ENCODE peak calls at places on chromosomes 6 and 20, in seven cellular contexts. One of them, this sample, is unnamed.

GRCh38 chr6:85285146-85285545 is 164.7 kb upstream of the NT5E start:
- DNase-seq in NCI-H748 treated with DMSO at 0.1 percent for 48 hours: no peak
- DNase-seq in T-helper 2 cell: no peak
- DNase-seq in GM04504: no peak
- DNase-seq in BJ: no peak
- DNase-seq in progenitor cell of endocrine pancreas: no peak
- DNase-seq in transverse colon: no peak
- DNase-seq in this sample: no peak

GRCh38 chr6:44480097-44480539 is 92.6 kb downstream of the CDC5L start:
- DNase-seq in transverse colon: no peak
- DNase-seq in BJ: no peak
- DNase-seq in GM04504: no peak
- DNase-seq in NCI-H748 treated with DMSO at 0.1 percent for 48 hours: no peak
- DNase-seq in T-helper 2 cell: no peak
- DNase-seq in progenitor cell of endocrine pancreas: no peak
- DNase-seq in this sample: no peak

GRCh38 chr6:137873273-137873762 is 6.3 kb downstream of the TNFAIP3 start:
- DNase-seq in progenitor cell of endocrine pancreas: no peak
- DNase-seq in T-helper 2 cell: peak; percentile 66
- DNase-seq in GM04504: no peak
- DNase-seq in NCI-H748 treated with DMSO at 0.1 percent for 48 hours: no peak
- DNase-seq in transverse colon: peak; percentile 86
- DNase-seq in BJ: peak; percentile 71
- DNase-seq in this sample: peak; percentile 50

GRCh38 chr6:75802366-75802765 is 53.3 kb downstream of the MYO6 start:
- DNase-seq in GM04504: no peak
- DNase-seq in BJ: no peak
- DNase-seq in transverse colon: no peak
- DNase-seq in NCI-H748 treated with DMSO at 0.1 percent for 48 hours: no peak
- DNase-seq in progenitor cell of endocrine pancreas: no peak
- DNase-seq in T-helper 2 cell: no peak
- DNase-seq in this sample: no peak

GRCh38 chr6:80639243-80639642 is 532.8 kb downstream of the BCKDHB start:
- DNase-seq in NCI-H748 treated with DMSO at 0.1 percent for 48 hours: no peak
- DNase-seq in T-helper 2 cell: no peak
- DNase-seq in transverse colon: no peak
- DNase-seq in BJ: no peak
- DNase-seq in progenitor cell of endocrine pancreas: no peak
- DNase-seq in GM04504: no peak
- DNase-seq in this sample: no peak

GRCh38 chr6:43013020-43013842 is 515 bp downstream of the MEA1 start:
- DNase-seq in BJ: no peak
- DNase-seq in T-helper 2 cell: no peak
- DNase-seq in GM04504: no peak
- DNase-seq in progenitor cell of endocrine pancreas: no peak
- DNase-seq in NCI-H748 treated with DMSO at 0.1 percent for 48 hours: peak; percentile 38
- DNase-seq in transverse colon: no peak
- DNase-seq in this sample: no peak

GRCh38 chr20:57270204-57270937 is 3.9 kb upstream of the BMP7 start:
- DNase-seq in T-helper 2 cell: no peak
- DNase-seq in GM04504: no peak
- DNase-seq in BJ: no peak
- DNase-seq in progenitor cell of endocrine pancreas: no peak
- DNase-seq in NCI-H748 treated with DMSO at 0.1 percent for 48 hours: no peak
- DNase-seq in transverse colon: no peak
- DNase-seq in this sample: no peak

GRCh38 chr20:44342240-44342639 is 5.4 kb downstream of the R3HDML start:
- DNase-seq in T-helper 2 cell: no peak
- DNase-seq in GM04504: no peak
- DNase-seq in NCI-H748 treated with DMSO at 0.1 percent for 48 hours: no peak
- DNase-seq in BJ: no peak
- DNase-seq in transverse colon: no peak
- DNase-seq in progenitor cell of endocrine pancreas: no peak
- DNase-seq in this sample: no peak

GRCh38 chr6:144263786-144264185 is 21.3 kb upstream of the UTRN start:
- DNase-seq in transverse colon: no peak
- DNase-seq in NCI-H748 treated with DMSO at 0.1 percent for 48 hours: no peak
- DNase-seq in T-helper 2 cell: no peak
- DNase-seq in progenitor cell of endocrine pancreas: no peak
- DNase-seq in BJ: no peak
- DNase-seq in GM04504: no peak
- DNase-seq in this sample: no peak

GRCh38 chr20:50277460-50278376 is 87.1 kb downstream of the CEBPB start:
- DNase-seq in NCI-H748 treated with DMSO at 0.1 percent for 48 hours: no peak
- DNase-seq in T-helper 2 cell: no peak
- DNase-seq in BJ: no peak
- DNase-seq in transverse colon: no peak
- DNase-seq in progenitor cell of endocrine pancreas: no peak
- DNase-seq in GM04504: no peak
- DNase-seq in this sample: no peak

GRCh38 chr6:144215402-144215931 is 65.2 kb downstream of the STX11 start:
- DNase-seq in progenitor cell of endocrine pancreas: no peak
- DNase-seq in NCI-H748 treated with DMSO at 0.1 percent for 48 hours: no peak
- DNase-seq in GM04504: peak; percentile 22
- DNase-seq in T-helper 2 cell: no peak
- DNase-seq in BJ: no peak
- DNase-seq in transverse colon: peak; percentile 44
- DNase-seq in this sample: no peak

GRCh38 chr20:51889466-51889865 is 87.1 kb upstream of the SALL4 start:
- DNase-seq in progenitor cell of endocrine pancreas: no peak
- DNase-seq in GM04504: no peak
- DNase-seq in BJ: no peak
- DNase-seq in NCI-H748 treated with DMSO at 0.1 percent for 48 hours: no peak
- DNase-seq in T-helper 2 cell: no peak
- DNase-seq in transverse colon: no peak
- DNase-seq in this sample: no peak

GRCh38 chr6:63427951-63428350 is 108.2 kb upstream of the LGSN start:
- DNase-seq in BJ: no peak
- DNase-seq in GM04504: no peak
- DNase-seq in T-helper 2 cell: no peak
- DNase-seq in transverse colon: no peak
- DNase-seq in progenitor cell of endocrine pancreas: no peak
- DNase-seq in NCI-H748 treated with DMSO at 0.1 percent for 48 hours: no peak
- DNase-seq in this sample: no peak

GRCh38 chr20:25025986-25026605 is 31.8 kb downstream of the ACSS1 start:
- DNase-seq in transverse colon: peak; percentile 5
- DNase-seq in GM04504: no peak
- DNase-seq in NCI-H748 treated with DMSO at 0.1 percent for 48 hours: no peak
- DNase-seq in progenitor cell of endocrine pancreas: no peak
- DNase-seq in BJ: no peak
- DNase-seq in T-helper 2 cell: no peak
- DNase-seq in this sample: no peak

GRCh38 chr20:24149881-24150307 is 161.3 kb upstream of the GGTLC1 start:
- DNase-seq in GM04504: no peak
- DNase-seq in transverse colon: no peak
- DNase-seq in T-helper 2 cell: no peak
- DNase-seq in NCI-H748 treated with DMSO at 0.1 percent for 48 hours: no peak
- DNase-seq in BJ: no peak
- DNase-seq in progenitor cell of endocrine pancreas: peak; percentile 41
- DNase-seq in this sample: no peak

GRCh38 chr6:79421001-79421411 is 116.2 kb downstream of the LCA5 start:
- DNase-seq in GM04504: no peak
- DNase-seq in BJ: no peak
- DNase-seq in T-helper 2 cell: no peak
- DNase-seq in transverse colon: no peak
- DNase-seq in NCI-H748 treated with DMSO at 0.1 percent for 48 hours: no peak
- DNase-seq in progenitor cell of endocrine pancreas: no peak
- DNase-seq in this sample: no peak

GRCh38 chr6:145008715-145009114 is 723.6 kb downstream of the UTRN start:
- DNase-seq in transverse colon: no peak
- DNase-seq in BJ: no peak
- DNase-seq in NCI-H748 treated with DMSO at 0.1 percent for 48 hours: no peak
- DNase-seq in GM04504: no peak
- DNase-seq in progenitor cell of endocrine pancreas: no peak
- DNase-seq in T-helper 2 cell: no peak
- DNase-seq in this sample: no peak

GRCh38 chr20:3045042-3045815 is 623 bp upstream of the MRPS26 start:
- DNase-seq in progenitor cell of endocrine pancreas: no peak
- DNase-seq in GM04504: peak; percentile 37
- DNase-seq in NCI-H748 treated with DMSO at 0.1 percent for 48 hours: no peak
- DNase-seq in transverse colon: peak; percentile 86
- DNase-seq in T-helper 2 cell: peak; percentile 10
- DNase-seq in BJ: peak; percentile 20
- DNase-seq in this sample: no peak

GRCh38 chr6:2765896-2766766 is 938 bp downstream of the WRNIP1 start:
- DNase-seq in GM04504: no peak
- DNase-seq in NCI-H748 treated with DMSO at 0.1 percent for 48 hours: no peak
- DNase-seq in T-helper 2 cell: peak; percentile 16
- DNase-seq in progenitor cell of endocrine pancreas: no peak
- DNase-seq in BJ: no peak
- DNase-seq in transverse colon: peak; percentile 56
- DNase-seq in this sample: no peak

GRCh38 chr20:6104493-6105188 is 18.2 kb downstream of the FERMT1 start:
- DNase-seq in T-helper 2 cell: no peak
- DNase-seq in GM04504: no peak
- DNase-seq in transverse colon: no peak
- DNase-seq in NCI-H748 treated with DMSO at 0.1 percent for 48 hours: no peak
- DNase-seq in progenitor cell of endocrine pancreas: no peak
- DNase-seq in BJ: no peak
- DNase-seq in this sample: no peak

GRCh38 chr6:151716446-151717047 is 90.9 kb upstream of the ESR1 start:
- DNase-seq in BJ: no peak
- DNase-seq in progenitor cell of endocrine pancreas: no peak
- DNase-seq in GM04504: no peak
- DNase-seq in transverse colon: no peak
- DNase-seq in T-helper 2 cell: no peak
- DNase-seq in NCI-H748 treated with DMSO at 0.1 percent for 48 hours: no peak
- DNase-seq in this sample: no peak

GRCh38 chr6:37667050-37667814 is 30.5 kb downstream of the MDGA1 start:
- DNase-seq in transverse colon: no peak
- DNase-seq in T-helper 2 cell: no peak
- DNase-seq in GM04504: peak; percentile 34
- DNase-seq in BJ: no peak
- DNase-seq in NCI-H748 treated with DMSO at 0.1 percent for 48 hours: no peak
- DNase-seq in progenitor cell of endocrine pancreas: no peak
- DNase-seq in this sample: no peak

GRCh38 chr6:118709859-118710350 is 58.5 kb upstream of the CEP85L start:
- DNase-seq in progenitor cell of endocrine pancreas: no peak
- DNase-seq in BJ: peak; percentile 44
- DNase-seq in transverse colon: peak; percentile 55
- DNase-seq in NCI-H748 treated with DMSO at 0.1 percent for 48 hours: no peak
- DNase-seq in T-helper 2 cell: peak; percentile 80
- DNase-seq in GM04504: peak; percentile 48
- DNase-seq in this sample: peak; percentile 86

GRCh38 chr20:63314015-63314471 is 21.1 kb downstream of the COL20A1 start:
- DNase-seq in NCI-H748 treated with DMSO at 0.1 percent for 48 hours: no peak
- DNase-seq in transverse colon: no peak
- DNase-seq in progenitor cell of endocrine pancreas: no peak
- DNase-seq in BJ: no peak
- DNase-seq in T-helper 2 cell: no peak
- DNase-seq in GM04504: no peak
- DNase-seq in this sample: no peak

GRCh38 chr20:34539756-34540155 is 18.8 kb upstream of the MAP1LC3A start:
- DNase-seq in progenitor cell of endocrine pancreas: no peak
- DNase-seq in NCI-H748 treated with DMSO at 0.1 percent for 48 hours: no peak
- DNase-seq in GM04504: no peak
- DNase-seq in T-helper 2 cell: no peak
- DNase-seq in transverse colon: no peak
- DNase-seq in BJ: no peak
- DNase-seq in this sample: no peak

GRCh38 chr6:70257874-70258273 is 45.0 kb downstream of the COL9A1 start:
- DNase-seq in progenitor cell of endocrine pancreas: no peak
- DNase-seq in BJ: no peak
- DNase-seq in NCI-H748 treated with DMSO at 0.1 percent for 48 hours: no peak
- DNase-seq in GM04504: no peak
- DNase-seq in transverse colon: no peak
- DNase-seq in T-helper 2 cell: no peak
- DNase-seq in this sample: no peak

GRCh38 chr6:10962673-10963072 is 75.8 kb downstream of the SYCP2L start:
- DNase-seq in GM04504: peak; percentile 28
- DNase-seq in BJ: peak; percentile 72
- DNase-seq in NCI-H748 treated with DMSO at 0.1 percent for 48 hours: no peak
- DNase-seq in progenitor cell of endocrine pancreas: no peak
- DNase-seq in transverse colon: no peak
- DNase-seq in T-helper 2 cell: no peak
- DNase-seq in this sample: peak; percentile 52

GRCh38 chr6:130518588-130518987 is 152.8 kb downstream of the TMEM200A start:
- DNase-seq in BJ: no peak
- DNase-seq in GM04504: no peak
- DNase-seq in NCI-H748 treated with DMSO at 0.1 percent for 48 hours: no peak
- DNase-seq in progenitor cell of endocrine pancreas: no peak
- DNase-seq in T-helper 2 cell: no peak
- DNase-seq in transverse colon: no peak
- DNase-seq in this sample: no peak

GRCh38 chr20:24718696-24719095 is 230.4 kb upstream of the CST7 start:
- DNase-seq in transverse colon: no peak
- DNase-seq in progenitor cell of endocrine pancreas: no peak
- DNase-seq in BJ: no peak
- DNase-seq in NCI-H748 treated with DMSO at 0.1 percent for 48 hours: no peak
- DNase-seq in T-helper 2 cell: no peak
- DNase-seq in GM04504: no peak
- DNase-seq in this sample: no peak